ENCODE peak calls at places on chromosomes 1 and 21, in six cellular contexts. O is H9, I is neuronal stem cell, V is H1, X is mesenchymal stem cell, D is trophoblast cell. C is an unnamed sample.

GRCh38 chr1:117803318-117803717 is 126.1 kb downstream of the GDAP2 start:
- DNase-seq in O (no peak), I (no peak), V (no peak), X (no peak), D (no peak), C (peak)

GRCh38 chr21:42424848-42425602 is 21.3 kb downstream of the UBASH3A start:
- DNase-seq in O (no peak), I (no peak), V (no peak), X (no peak), D (no peak), C (no peak)

GRCh38 chr1:201593200-201593828 is 54.4 kb downstream of the NAV1 start:
- DNase-seq in O (no peak), I (no peak), V (no peak), X (peak), D (peak), C (peak)

GRCh38 chr1:199204231-199204630 is 565.4 kb downstream of the PTPRC start:
- DNase-seq in O (no peak), I (no peak), V (no peak), X (no peak), D (no peak), C (no peak)

GRCh38 chr1:167110586-167110985 is 16.7 kb downstream of the STYXL2 start:
- DNase-seq in O (no peak), I (no peak), V (no peak), X (no peak), D (no peak), C (no peak)

GRCh38 chr1:12138196-12139183 is 28.3 kb upstream of the TNFRSF1B start:
- DNase-seq in O (no peak), I (no peak), V (no peak), X (no peak), D (no peak), C (peak)

GRCh38 chr1:214441119-214441518 is 110.3 kb downstream of the PTPN14 start:
- DNase-seq in O (no peak), I (no peak), V (no peak), X (peak), D (peak), C (peak)

GRCh38 chr1:146019225-146020057 is 2.1 kb downstream of the HJV start:
- DNase-seq in O (peak), I (no peak), V (peak), X (no peak), D (no peak), C (no peak)

GRCh38 chr1:16175610-16176553 is 20.0 kb upstream of the EPHA2 start:
- DNase-seq in O (no peak), I (no peak), V (no peak), X (peak), D (no peak), C (peak)

GRCh38 chr1:54001620-54002019 is 16.4 kb downstream of the LDLRAD1 start:
- DNase-seq in O (no peak), I (no peak), V (no peak), X (no peak), D (no peak), C (no peak)

GRCh38 chr1:63817152-63817667 is 43.4 kb downstream of the ROR1 start:
- DNase-seq in O (no peak), I (no peak), V (no peak), X (peak), D (no peak), C (peak)

GRCh38 chr1:63135801-63136200 is 186.6 kb upstream of the FOXD3 start:
- DNase-seq in O (no peak), I (no peak), V (no peak), X (no peak), D (no peak), C (no peak)

GRCh38 chr1:201565771-201566528 is 27.0 kb downstream of the NAV1 start:
- DNase-seq in O (no peak), I (no peak), V (no peak), X (no peak), D (no peak), C (no peak)

GRCh38 chr1:205907794-205908193 is 35.5 kb downstream of the SLC26A9 start:
- DNase-seq in O (no peak), I (no peak), V (no peak), X (peak), D (no peak), C (peak)

GRCh38 chr1:230913496-230913895 is 45.2 kb upstream of the C1orf198 start:
- DNase-seq in O (no peak), I (no peak), V (no peak), X (no peak), D (no peak), C (peak)

GRCh38 chr1:170483041-170483440 is 48.9 kb upstream of the GORAB start:
- DNase-seq in O (no peak), I (no peak), V (no peak), X (no peak), D (no peak), C (no peak)

GRCh38 chr1:217343907-217344306 is 287.0 kb downstream of the GPATCH2 start:
- DNase-seq in O (peak), I (no peak), V (peak), X (no peak), D (no peak), C (no peak)

GRCh38 chr1:215376544-215377264 is 190.4 kb upstream of the KCTD3 start:
- DNase-seq in O (no peak), I (no peak), V (no peak), X (peak), D (no peak), C (no peak)

GRCh38 chr1:64474639-64475038 is 4.7 kb downstream of the CACHD1 start:
- DNase-seq in O (no peak), I (no peak), V (no peak), X (no peak), D (no peak), C (no peak)

GRCh38 chr1:218409946-218410510 is 64.9 kb downstream of the TGFB2 start:
- DNase-seq in O (no peak), I (no peak), V (no peak), X (no peak), D (no peak), C (peak)

GRCh38 chr1:88252745-88253144 is 431.3 kb upstream of the PKN2 start:
- DNase-seq in O (no peak), I (no peak), V (no peak), X (no peak), D (no peak), C (no peak)

GRCh38 chr1:240917976-240918375 is 306.0 kb upstream of the GREM2 start:
- DNase-seq in O (no peak), I (no peak), V (no peak), X (no peak), D (no peak), C (no peak)

GRCh38 chr1:155124503-155125463 is 2.9 kb upstream of the EFNA1 start:
- DNase-seq in O (peak), I (no peak), V (peak), X (peak), D (peak), C (peak)

GRCh38 chr1:176466514-176466913 is 3.5 kb downstream of the PAPPA2 start:
- DNase-seq in O (peak), I (no peak), V (no peak), X (no peak), D (peak), C (no peak)

GRCh38 chr21:20329636-20330035 is 668.6 kb upstream of the NCAM2 start:
- DNase-seq in O (no peak), I (no peak), V (no peak), X (no peak), D (no peak), C (no peak)

GRCh38 chr1:8723010-8723409 is 94.4 kb downstream of the RERE start:
- DNase-seq in O (no peak), I (no peak), V (no peak), X (no peak), D (no peak), C (no peak)

GRCh38 chr1:87368907-87369306 is 40.2 kb downstream of the LMO4 start:
- DNase-seq in O (no peak), I (no peak), V (no peak), X (no peak), D (no peak), C (no peak)

GRCh38 chr1:69377507-69377906 is 190.2 kb upstream of the LRRC7 start:
- DNase-seq in O (no peak), I (no peak), V (no peak), X (no peak), D (no peak), C (no peak)

GRCh38 chr1:174949645-174950044 is 50.1 kb upstream of the CACYBP start:
- DNase-seq in O (no peak), I (no peak), V (no peak), X (no peak), D (no peak), C (no peak)

GRCh38 chr1:47906009-47906432 is 91.2 kb downstream of the TRABD2B start:
- DNase-seq in O (no peak), I (no peak), V (no peak), X (no peak), D (no peak), C (no peak)

GRCh38 chr1:186474208-186474607 is 13.3 kb upstream of the PDC start:
- DNase-seq in O (no peak), I (no peak), V (no peak), X (peak), D (peak), C (peak)

GRCh38 chr1:6915999-6916565 is 130.8 kb downstream of the CAMTA1 start:
- DNase-seq in O (no peak), I (no peak), V (no peak), X (no peak), D (no peak), C (no peak)

GRCh38 chr1:197621761-197622160 is 153.5 kb downstream of the DENND1B start:
- DNase-seq in O (no peak), I (no peak), V (no peak), X (no peak), D (no peak), C (no peak)
- H3K14ac ChIP-seq in O (no peak), I (no peak), V (no peak), X (no peak), D (no peak), C (no peak)

GRCh38 chr1:172603816-172604215 is 55.1 kb upstream of the FASLG start:
- DNase-seq in O (no peak), I (no peak), V (no peak), X (no peak), D (no peak), C (no peak)

GRCh38 chr1:172602706-172603105 is 56.2 kb upstream of the FASLG start:
- DNase-seq in O (no peak), I (no peak), V (no peak), X (no peak), D (no peak), C (no peak)

GRCh38 chr1:172600615-172601014 is 58.3 kb upstream of the FASLG start:
- DNase-seq in O (no peak), I (no peak), V (no peak), X (no peak), D (peak), C (no peak)

GRCh38 chr1:172601046-172601630 is 57.8 kb upstream of the FASLG start:
- DNase-seq in O (no peak), I (no peak), V (no peak), X (no peak), D (peak), C (no peak)

DNA sequence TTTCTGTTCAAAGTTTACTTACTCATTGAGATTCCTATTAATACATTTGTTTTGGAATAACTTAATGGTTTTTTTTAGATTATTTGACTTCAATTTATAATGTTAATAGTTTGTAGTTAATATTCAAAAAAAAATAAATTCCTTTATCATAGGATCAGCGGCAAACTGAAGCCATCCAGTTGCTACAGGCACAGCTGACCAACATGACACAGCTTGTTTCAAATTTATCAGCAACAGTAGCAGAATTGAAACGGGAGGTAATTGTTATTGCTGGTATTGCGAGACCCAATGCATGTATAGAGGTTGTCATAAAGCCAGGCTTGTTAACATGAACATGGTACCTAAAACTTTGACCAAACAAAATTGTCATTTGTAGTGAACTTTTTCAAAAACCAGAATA is 59.0 kb upstream of the FASLG start:
- DNase-seq in O (no peak), I (no peak), V (no peak), X (no peak), D (no peak), C (no peak)
- H3K14ac ChIP-seq in O (no peak), I (no peak), V (no peak), X (no peak), D (no peak), C (no peak)

GRCh38 chr1:160159846-160160245 is 8.4 kb downstream of the ATP1A4 start:
- DNase-seq in O (no peak), I (no peak), V (no peak), X (no peak), D (no peak), C (no peak)

GRCh38 chr1:160156361-160156760 is 5.0 kb downstream of the ATP1A4 start:
- DNase-seq in O (no peak), I (no peak), V (no peak), X (no peak), D (no peak), C (no peak)

GRCh38 chr1:160157174-160157573 is 5.8 kb downstream of the ATP1A4 start:
- DNase-seq in O (no peak), I (no peak), V (no peak), X (no peak), D (no peak), C (no peak)

GRCh38 chr1:160158534-160158933 is 7.1 kb downstream of the ATP1A4 start:
- DNase-seq in O (no peak), I (no peak), V (no peak), X (no peak), D (no peak), C (no peak)

GRCh38 chr1:160158031-160158430 is 6.6 kb downstream of the ATP1A4 start:
- DNase-seq in O (no peak), I (no peak), V (no peak), X (no peak), D (no peak), C (no peak)
- H3K14ac ChIP-seq in O (no peak), I (no peak), V (no peak), X (no peak), D (no peak), C (no peak)

GRCh38 chr1:67750690-67751052 is 65.7 kb downstream of the GADD45A start:
- DNase-seq in O (no peak), I (no peak), V (no peak), X (no peak), D (no peak), C (no peak)
- H3K14ac ChIP-seq in O (no peak), I (no peak), V (no peak), X (no peak), D (no peak), C (no peak)

GRCh38 chr1:37162059-37162458 is 127.7 kb upstream of the GRIK3 start:
- DNase-seq in O (no peak), I (no peak), V (no peak), X (no peak), D (no peak), C (no peak)
- H3K14ac ChIP-seq in O (no peak), I (no peak), V (no peak), X (no peak), D (no peak), C (no peak)

C was measured in IMR-90.